ENCODE peak calls at places on chromosomes 13 and 19, in six cellular contexts. K, H, W, G, F and U are unnamed samples.

GRCh38 chr19:19067276-19068072 is 3.7 kb downstream of the SLC25A42 start:
- DNase-seq in F (no peak), H (no peak), W (no peak), G (no peak), K (no peak), U (no peak)

GRCh38 chr13:34810996-34811395 is 131.1 kb upstream of the NBEA start:
- DNase-seq in G (no peak), H (no peak), K (no peak), F (no peak), W (no peak), U (no peak)

GRCh38 chr13:112172641-112173171 is 105.8 kb downstream of the SOX1 start:
- DNase-seq in G (no peak), H (no peak), K (no peak), F (no peak), W (no peak), U (no peak)

GRCh38 chr19:36009220-36009619 is 607 bp upstream of the SYNE4 start:
- DNase-seq in H (no peak), K (no peak), W (peak; percentile 42), G (no peak), F (peak; percentile 41), U (peak; percentile 47)

GRCh38 chr19:46495789-46496099 is at the start of gene PNMA8B:
- DNase-seq in H (no peak), G (no peak), W (peak; percentile 47), K (no peak), F (no peak), U (no peak)

GRCh38 chr13:76067850-76068249 is 431.7 kb downstream of the LMO7 start:
- DNase-seq in F (no peak), K (no peak), H (no peak), G (no peak), W (no peak), U (no peak)

GRCh38 chr19:792361-792885 is 4.8 kb upstream of the PTBP1 start:
- DNase-seq in F (no peak), H (no peak), W (no peak), K (no peak), G (no peak), U (no peak)

GRCh38 chr13:64274481-64275217 is 2859.0 kb upstream of the PCDH20 start:
- DNase-seq in K (no peak), H (no peak), W (no peak), G (no peak), F (no peak), U (no peak)

GRCh38 chr19:33678796-33679195 is 57.0 kb downstream of the CHST8 start:
- DNase-seq in H (no peak), F (no peak), W (no peak), G (no peak), K (no peak), U (no peak)

GRCh38 chr13:99886706-99887105 is 84.9 kb downstream of the ZIC5 start:
- DNase-seq in G (no peak), H (no peak), F (no peak), W (no peak), K (no peak), U (no peak)